ENCODE peak calls at places on chromosomes 11 and 22, in four cellular contexts. Z, B, L and Q are unnamed samples.
A peak's percentile ranks its signal among the peaks of the same experiment; 100 is the strongest.

GRCh38 chr11:3217751-3218482 is 696 bp downstream of the MRGPRG start:
- DNase-seq in Z (no peak), B (no peak), L (no peak), Q (peak; percentile 29)

GRCh38 chr11:45530111-45530510 is 135.3 kb downstream of the CHST1 start:
- DNase-seq in Z (no peak), B (no peak), L (no peak), Q (no peak)

GRCh38 chr11:85823816-85824215 is 12.9 kb upstream of the SYTL2 start:
- DNase-seq in Z (no peak), B (no peak), L (no peak), Q (no peak)

GRCh38 chr11:44564653-44565007 is 833 bp upstream of the CD82 start:
- DNase-seq in Z (no peak), B (no peak), L (peak; percentile 76), Q (no peak)

GRCh38 chr11:32168924-32169323 is 78.0 kb downstream of the RCN1 start:
- DNase-seq in Z (no peak), B (no peak), L (no peak), Q (no peak)

GRCh38 chr22:35116817-35117216 is 50.9 kb downstream of the ISX start:
- DNase-seq in Z (no peak), B (no peak), L (no peak), Q (peak; percentile 51)

GRCh38 chr22:22554324-22555284 is 4.5 kb downstream of the PRAME start:
- DNase-seq in Z (no peak), B (no peak), L (no peak), Q (no peak)

GRCh38 chr11:114615448-114616361 is 20.1 kb upstream of the NXPE4 start:
- DNase-seq in Z (no peak), B (no peak), L (no peak), Q (no peak)

GRCh38 chr11:117319214-117319840 is 3.3 kb upstream of the BACE1 start:
- DNase-seq in Z (no peak), B (peak; percentile 89), L (no peak), Q (no peak)

GRCh38 chr22:39077513-39077840 is 402 bp downstream of the APOBEC3G start:
- DNase-seq in Z (no peak), B (no peak), L (no peak), Q (no peak)
- H3K4me3 ChIP-seq in Z (no peak overlapping the region), B (no peak overlapping the region), L (no peak overlapping the region), Q (no peak overlapping the region)

DNA sequence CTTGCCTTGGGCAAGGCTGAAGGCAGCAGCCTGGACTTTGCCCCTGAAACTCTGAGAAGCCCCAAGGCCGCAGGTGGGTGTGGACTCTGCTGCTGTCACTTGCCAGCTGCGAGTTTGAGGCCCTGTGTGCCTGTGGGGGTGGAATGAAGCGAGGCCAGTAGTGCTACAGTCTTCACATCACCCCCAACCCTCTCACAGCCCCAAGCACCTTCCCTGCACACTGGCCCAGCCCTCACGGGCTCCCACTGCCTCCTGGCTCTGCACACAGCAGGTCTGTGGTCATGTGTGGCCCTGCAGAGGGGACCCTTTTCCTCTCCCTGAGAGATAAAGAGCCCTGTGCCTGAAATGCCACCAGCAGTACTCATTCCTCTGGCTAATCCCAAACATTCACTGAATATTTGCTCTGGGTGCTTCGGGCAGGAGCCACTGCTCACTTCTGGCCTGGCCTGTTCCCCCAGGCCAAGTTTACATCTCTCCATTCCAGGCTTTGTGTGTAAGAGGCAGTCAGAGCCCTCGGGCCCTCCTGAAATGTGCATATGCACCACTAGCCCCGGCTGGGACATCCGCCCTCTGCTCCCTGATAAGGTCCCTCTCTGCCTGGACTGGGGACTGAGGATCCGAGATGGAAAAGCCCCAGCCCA is 17.7 kb downstream of the MGAT3 start:
- DNase-seq in Z (no peak), B (no peak), L (peak; percentile 25), Q (peak; percentile 87)
- H3K4me1 ChIP-seq in Z (peaks cover 57% of the 10 kb centered on the region), B (no peaks in the 10 kb centered on the region), L (peaks cover 25% of the 10 kb centered on the region), Q (peaks cover 66% of the 10 kb centered on the region)

GRCh38 chr11:33654594-33654993 is 46.0 kb downstream of the C11orf91 start:
- DNase-seq in Z (no peak), B (no peak), L (no peak), Q (no peak)

GRCh38 chr11:33657757-33658156 is 42.9 kb downstream of the C11orf91 start:
- DNase-seq in Z (no peak), B (no peak), L (no peak), Q (no peak)

GRCh38 chr11:33658195-33658900 is 42.3 kb downstream of the C11orf91 start:
- DNase-seq in Z (no peak), B (peak; percentile 47), L (no peak), Q (no peak)

GRCh38 chr11:33655842-33656600 is 44.6 kb downstream of the C11orf91 start:
- DNase-seq in Z (no peak), B (no peak), L (no peak), Q (no peak)

DNA sequence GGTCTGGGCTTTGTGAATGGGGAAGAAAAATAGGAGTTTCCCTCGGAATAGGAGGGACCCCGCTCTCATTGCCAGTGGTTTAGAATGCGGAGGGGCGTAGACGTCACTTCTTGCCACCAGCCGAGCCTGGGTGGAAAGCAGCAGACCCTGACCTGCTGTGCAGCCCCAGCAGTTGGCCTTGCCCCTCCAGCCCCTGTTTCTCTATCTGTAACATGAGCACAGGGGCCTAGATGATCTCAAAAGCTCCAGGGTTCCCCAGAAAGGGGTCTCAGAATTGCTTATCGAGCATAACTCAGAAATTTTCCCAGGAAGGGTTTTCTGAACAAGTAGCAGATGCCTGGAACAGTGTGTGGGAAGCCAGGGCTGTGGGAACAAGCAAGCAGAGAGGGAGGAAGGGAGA is 43.9 kb downstream of the C11orf91 start:
- DNase-seq in Z (no peak), B (no peak), L (no peak), Q (no peak)
- H3K4me3 ChIP-seq in Z (no peak overlapping the region), B (no peak overlapping the region), L (no peak overlapping the region), Q (no peak overlapping the region)

GRCh38 chr22:45722006-45722405 is 50.4 kb downstream of the ATXN10 start:
- DNase-seq in Z (no peak), B (no peak), L (no peak), Q (no peak)

GRCh38 chr22:45726081-45726480 is 54.4 kb downstream of the ATXN10 start:
- DNase-seq in Z (no peak), B (no peak), L (no peak), Q (no peak)

GRCh38 chr22:45718391-45718790 is 46.8 kb downstream of the ATXN10 start:
- DNase-seq in Z (no peak), B (no peak), L (no peak), Q (no peak)

GRCh38 chr22:45717787-45718186 is 46.2 kb downstream of the ATXN10 start:
- DNase-seq in Z (no peak), B (no peak), L (no peak), Q (no peak)

DNA sequence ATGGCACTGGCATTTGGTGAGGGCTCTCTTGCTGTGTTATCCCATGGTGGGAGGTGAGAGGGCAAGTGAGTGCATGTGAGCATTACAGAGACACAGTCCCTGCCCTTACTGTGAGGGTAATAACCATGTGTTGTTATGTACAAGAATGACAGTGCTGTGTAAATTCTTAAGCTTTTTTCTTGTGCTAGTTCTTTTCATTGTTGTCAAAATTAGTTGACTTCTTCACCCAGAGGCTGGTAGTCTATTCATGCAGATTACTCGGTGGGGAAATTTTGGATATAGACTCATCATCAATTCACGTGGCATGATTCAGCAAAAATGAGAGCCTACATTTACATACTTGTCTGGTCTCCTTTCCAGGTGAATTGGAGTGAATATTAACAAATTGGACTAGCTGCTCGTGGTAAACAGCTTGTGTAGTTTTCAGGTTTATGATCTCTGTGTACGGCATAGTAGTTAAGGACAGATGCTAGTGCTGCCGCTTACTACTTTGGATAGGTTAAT is 49.3 kb downstream of the ATXN10 start:
- DNase-seq in Z (no peak), B (no peak), L (no peak), Q (no peak)
- H3K4me1 ChIP-seq in Z (no peaks in the 10 kb centered on the region), B (no peaks in the 10 kb centered on the region), L (peaks cover 24% of the 10 kb centered on the region), Q (no peaks in the 10 kb centered on the region)

DNA sequence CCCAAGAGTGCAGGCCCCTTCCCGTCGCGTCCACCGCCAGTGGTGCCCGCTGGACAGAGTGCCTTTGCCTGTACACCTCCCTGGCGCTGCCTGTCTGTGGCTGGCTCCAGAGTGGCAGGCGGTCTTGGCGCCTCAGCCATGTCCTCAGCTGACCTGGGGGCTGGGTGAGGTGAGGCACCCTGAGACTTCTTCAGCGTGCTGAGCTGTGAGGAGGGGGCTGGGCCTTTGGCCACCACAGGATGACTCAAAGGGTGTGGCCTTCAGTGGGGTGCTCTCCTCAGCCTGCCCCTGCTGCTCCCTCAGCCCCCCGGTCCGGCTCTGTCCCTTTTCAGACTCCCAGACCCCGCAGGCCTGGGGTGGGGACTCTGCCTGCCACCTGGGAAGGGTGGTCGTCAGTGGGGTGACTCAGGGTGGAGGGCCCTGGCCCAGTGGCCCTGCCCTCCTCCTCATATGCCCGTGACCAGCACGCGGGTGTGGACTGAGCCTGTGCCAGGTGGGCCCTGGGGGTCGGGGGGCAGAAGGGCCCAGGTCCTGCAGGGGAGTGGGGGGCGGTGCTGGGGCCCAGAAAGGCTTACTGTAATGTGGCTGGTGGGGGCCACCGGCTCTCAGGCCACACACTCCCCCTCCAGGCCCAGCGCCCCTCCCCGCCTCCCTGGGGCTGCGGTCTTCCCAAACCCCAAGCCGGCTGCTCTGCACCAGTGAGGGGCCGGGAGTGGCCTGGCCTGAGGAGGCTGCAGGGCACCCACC is 15.9 kb downstream of the CRELD2 start:
- DNase-seq in Z (no peak), B (no peak), L (peak; percentile 88), Q (no peak)
- H3K4me3 ChIP-seq in Z (no peak overlapping the region), B (no peak overlapping the region), L (no peak overlapping the region), Q (no peak overlapping the region)

GRCh38 chr11:119091083-119091650 is 6.5 kb downstream of the HMBS start:
- DNase-seq in Z (no peak), B (no peak), L (no peak), Q (no peak)
- H3K4me1 ChIP-seq in Z (peaks cover 19% of the 10 kb centered on the region), B (peaks cover 16% of the 10 kb centered on the region), L (peaks cover 36% of the 10 kb centered on the region), Q (peaks cover 15% of the 10 kb centered on the region)

GRCh38 chr11:9776203-9776602 is 112.3 kb downstream of the SWAP70 start:
- DNase-seq in Z (no peak), B (peak; percentile 90), L (no peak), Q (no peak)
- H3K4me3 ChIP-seq in Z (no peak overlapping the region), B (no peak overlapping the region), L (no peak overlapping the region), Q (no peak overlapping the region)

GRCh38 chr22:40606306-40606705 is 30.2 kb downstream of the MRTFA start:
- DNase-seq in Z (no peak), B (no peak), L (no peak), Q (no peak)
- H3K4me1 ChIP-seq in Z (no peaks in the 10 kb centered on the region), B (peaks cover 60% of the 10 kb centered on the region), L (peaks cover 22% of the 10 kb centered on the region), Q (peaks cover 20% of the 10 kb centered on the region)

GRCh38 chr11:72243567-72244316 is at the start of gene PHOX2A:
- DNase-seq in Z (no peak), B (no peak), L (no peak), Q (peak; percentile 30)
- H3K4me3 ChIP-seq in Z (peak within 1 kb of the TSS; percentile 73), B (no peak within 1 kb of the TSS), L (no peak within 1 kb of the TSS), Q (no peak within 1 kb of the TSS)